ENCODE peak calls at places on chromosomes 7 and 10, in four cellular contexts. D, X, W and Q are unnamed samples.

GRCh38 chr7:22952306-22953011 is 61.5 kb downstream of the HYCC1 start:
- DNase-seq in X (no peak), W (no peak), D (no peak), Q (no peak)

GRCh38 chr10:78459639-78460037 is 426.0 kb downstream of the RPS24 start:
- DNase-seq in X (no peak), W (no peak), D (no peak), Q (no peak)

GRCh38 chr10:21810582-21811244 is 192.8 kb downstream of the DNAJC1 start:
- DNase-seq in X (no peak), W (no peak), D (no peak), Q (no peak)

GRCh38 chr10:112767156-112767555 is 182.9 kb upstream of the TCF7L2 start:
- DNase-seq in W (no peak), D (no peak), X (no peak), Q (no peak)

GRCh38 chr7:121187222-121187621 is 141.6 kb upstream of the WNT16 start:
- DNase-seq in D (no peak), X (no peak), W (no peak), Q (no peak)

GRCh38 chr10:95431900-95432342 is 129.2 kb downstream of the SORBS1 start:
- DNase-seq in D (no peak), W (no peak), X (no peak), Q (no peak)

GRCh38 chr7:34837316-34837715 is 179.3 kb downstream of the NPSR1 start:
- DNase-seq in W (no peak), D (no peak), X (no peak), Q (peak)

GRCh38 chr7:42315096-42315495 is 78.1 kb upstream of the GLI3 start:
- DNase-seq in W (no peak), D (no peak), X (no peak), Q (no peak)

GRCh38 chr10:122463466-122464157 is 2.3 kb downstream of the HTRA1 start:
- DNase-seq in D (no peak), X (no peak), W (no peak), Q (no peak)

GRCh38 chr7:51229106-51229537 is 87.5 kb downstream of the COBL start:
- DNase-seq in W (no peak), X (no peak), D (no peak), Q (no peak)

GRCh38 chr10:62248465-62248864 is 20.2 kb downstream of the RTKN2 start:
- DNase-seq in X (no peak), W (no peak), D (no peak), Q (peak)
- TF ChIP-seq JUN in X (no peak), W (no peak), D (no peak), Q (no peak)

DNA sequence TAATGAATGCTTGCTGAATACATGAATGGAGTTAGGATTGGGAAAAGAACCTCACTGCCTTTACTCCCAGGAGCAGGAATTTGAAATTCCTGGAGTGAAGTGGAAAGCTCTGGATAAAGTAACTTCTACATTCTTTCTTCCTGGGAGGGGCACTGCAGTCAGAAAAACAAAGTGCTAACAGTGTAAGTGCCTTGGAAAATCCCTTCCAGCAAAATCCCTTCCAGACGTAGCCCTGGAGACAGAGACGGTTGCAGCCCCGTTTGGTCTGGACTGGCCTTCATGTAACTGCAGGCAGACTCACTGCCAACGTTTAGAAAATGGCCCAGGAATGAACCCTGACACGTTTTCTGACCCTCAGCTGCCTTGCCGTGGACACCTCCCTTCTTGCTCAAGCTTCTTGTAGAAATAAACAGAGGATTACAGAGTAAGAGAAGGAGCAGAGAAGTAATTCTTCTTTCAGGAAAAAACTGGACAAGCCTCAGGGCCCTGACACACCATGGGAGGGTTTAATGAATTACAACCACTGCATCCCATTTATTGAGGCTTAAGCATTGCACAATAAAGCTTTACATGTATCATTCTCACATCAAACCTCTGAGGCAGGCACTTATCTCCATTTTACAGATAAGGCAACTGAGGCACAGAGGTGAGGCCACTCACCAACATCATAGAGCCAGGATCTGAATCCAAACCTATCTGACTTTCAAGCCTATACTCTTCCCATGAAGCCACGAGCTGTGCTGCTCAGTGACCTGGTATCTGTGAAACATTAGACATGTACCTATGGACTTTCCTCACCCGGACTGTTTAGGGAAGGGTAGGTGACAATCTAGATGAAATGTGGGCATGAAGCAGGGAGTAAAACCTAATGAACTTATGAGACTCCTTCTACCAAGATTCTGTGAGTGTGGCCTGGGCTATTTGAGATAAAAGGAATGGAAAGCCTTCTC is 7.8 kb downstream of the ITPRIP start:
- DNase-seq in D (no peak), W (peak), X (no peak), Q (peak)
- TF ChIP-seq JUN in D (no peak), W (no peak), X (no peak), Q (no peak)

GRCh38 chr10:88762906-88763305 is 3.1 kb downstream of the LIPN start:
- DNase-seq in X (no peak), D (no peak), W (no peak), Q (no peak)
- TF ChIP-seq JUN in X (no peak), D (no peak), W (no peak), Q (no peak)

DNA sequence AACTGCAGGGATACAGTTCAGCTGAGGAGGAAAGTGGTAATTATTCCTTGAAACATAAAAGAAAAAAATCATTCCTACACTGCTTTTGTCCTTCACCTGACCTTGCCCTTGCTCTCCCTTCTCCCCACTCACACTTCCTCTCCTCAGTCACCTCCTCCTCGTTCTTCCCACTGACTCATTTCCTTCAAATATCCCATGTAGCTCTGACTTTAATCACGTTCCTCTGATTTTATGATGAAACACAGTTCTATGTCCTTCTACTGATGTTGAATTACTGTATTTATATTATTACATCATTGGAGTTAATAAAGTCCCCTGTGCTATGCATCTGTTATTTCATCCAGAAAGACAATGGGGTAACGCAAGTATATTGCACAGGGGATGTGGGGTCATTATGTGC is 575.6 kb downstream of the POM121L12 start:
- DNase-seq in X (no peak), D (no peak), W (no peak), Q (peak)
- TF ChIP-seq JUN in X (no peak), D (no peak), W (no peak), Q (peak)

GRCh38 chr7:2928613-2929311 is 84.7 kb upstream of the GNA12 start:
- DNase-seq in X (peak), W (no peak), D (no peak), Q (no peak)

GRCh38 chr7:2926120-2926897 is 82.2 kb upstream of the GNA12 start:
- DNase-seq in W (no peak), X (peak), D (no peak), Q (no peak)

GRCh38 chr7:2928256-2928612 is 84.1 kb upstream of the GNA12 start:
- DNase-seq in X (peak), D (no peak), W (no peak), Q (no peak)

GRCh38 chr7:2926898-2927405 is 82.8 kb upstream of the GNA12 start:
- DNase-seq in X (peak), W (no peak), D (no peak), Q (no peak)

DNA sequence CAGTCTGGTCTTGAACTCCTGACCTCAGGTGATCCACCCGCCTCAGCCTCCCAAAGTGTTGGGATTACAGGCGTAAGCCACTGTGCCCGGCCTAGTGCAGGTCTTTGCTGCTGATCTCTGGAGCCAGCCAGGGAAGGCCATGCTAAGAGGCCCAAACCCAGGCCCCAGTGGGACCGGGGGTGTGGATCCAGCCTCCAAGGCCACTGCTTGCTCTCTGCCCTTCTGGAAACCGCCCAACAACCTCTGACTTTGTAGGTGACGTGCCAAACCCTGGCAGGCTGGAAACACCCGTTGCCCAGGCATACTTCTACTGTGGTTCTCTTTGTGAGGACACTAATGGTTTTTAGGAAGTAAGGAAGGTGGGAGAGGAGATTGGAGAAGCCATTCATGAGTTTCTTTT is 83.5 kb upstream of the GNA12 start:
- DNase-seq in X (peak), D (no peak), W (no peak), Q (no peak)
- TF ChIP-seq JUN in X (no peak), D (no peak), W (no peak), Q (no peak)

DNA sequence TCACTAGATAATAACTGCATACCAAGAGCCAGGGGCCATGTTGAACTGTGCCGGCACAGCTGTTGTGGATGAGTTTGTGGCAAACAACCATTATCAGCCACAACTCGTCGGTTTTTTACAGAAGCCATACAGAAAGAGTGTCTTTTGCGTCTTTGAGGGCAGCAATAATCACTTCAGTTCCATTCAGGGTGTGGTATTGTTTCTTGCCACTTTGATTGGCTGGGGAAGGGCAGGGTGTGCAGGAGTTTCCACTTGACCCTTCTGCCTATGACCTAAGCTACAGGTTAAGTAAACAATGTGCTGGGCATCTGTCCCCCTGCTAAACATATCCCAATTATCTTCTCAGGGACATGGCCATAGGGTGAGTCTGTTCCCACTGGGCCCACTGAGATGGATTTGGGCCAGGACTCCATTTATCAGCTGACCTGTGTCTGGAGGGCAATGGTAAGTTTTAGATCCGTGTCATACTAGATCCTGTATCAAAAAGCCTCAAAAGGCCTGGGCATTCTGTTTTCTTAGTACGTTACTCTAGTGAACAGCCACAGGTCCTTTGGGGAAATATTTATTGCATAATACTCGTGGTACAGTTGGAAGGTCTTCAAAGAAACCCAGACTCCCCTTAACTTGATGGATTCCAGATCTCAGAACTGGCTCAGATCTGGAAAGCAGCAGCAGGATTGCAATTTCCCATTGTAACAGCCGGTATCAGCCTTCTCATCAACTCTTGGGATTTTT is 15.9 kb downstream of the ZNF3 start:
- DNase-seq in X (no peak), D (no peak), W (no peak), Q (peak)
- TF ChIP-seq JUN in X (no peak), D (no peak), W (no peak), Q (no peak)

GRCh38 chr10:100534726-100535125 is 1.0 kb upstream of the HIF1AN start:
- DNase-seq in W (no peak), D (no peak), X (no peak), Q (no peak)
- TF ChIP-seq JUN in W (no peak), D (no peak), X (no peak), Q (no peak)

GRCh38 chr10:47401874-47402645 is 18.0 kb upstream of the ZNF488 start:
- DNase-seq in X (no peak), W (peak), D (no peak), Q (no peak)
- TF ChIP-seq JUN in X (no peak), W (no peak), D (no peak), Q (no peak)